ENCODE peak calls at places on chromosomes 2 and 18, in eight cellular contexts. G is body of pancreas, R is tibial nerve, K is IMR-90, F is stomach, W is ovary, L is right lobe of liver, P is uterus. A is an unnamed sample. For H3K4me1, the result is how much of the 10 kb centered on the place peaks cover.

GRCh38 chr2:28796620-28797019 is 14.0 kb upstream of the SPDYA start:
- DNase-seq in G (no peak), W (no peak), K (no peak), R (no peak), P (no peak), L (no peak), F (no peak), A (no peak)

GRCh38 chr2:187575081-187576067 is 21.1 kb upstream of the TFPI start:
- DNase-seq in L (no peak), F (no peak), K (peak), W (no peak), G (no peak), P (no peak), R (no peak), A (no peak)

GRCh38 chr2:109290887-109291675 is 162.1 kb downstream of the SH3RF3 start:
- DNase-seq in W (no peak), F (no peak), G (peak), R (no peak), L (no peak), P (no peak), K (peak), A (no peak)

GRCh38 chr2:12918841-12919445 is 202.2 kb downstream of the TRIB2 start:
- DNase-seq in K (peak), W (peak), R (peak), L (no peak), P (peak), F (peak), G (peak), A (peak)

GRCh38 chr18:65754121-65754520 is 3.3 kb downstream of the CDH7 start:
- DNase-seq in W (no peak), G (no peak), K (no peak), R (no peak), F (no peak), P (no peak), L (no peak), A (no peak)

GRCh38 chr2:168819829-168820489 is 17.5 kb downstream of the NOSTRIN start:
- DNase-seq in R (no peak), P (no peak), G (no peak), K (no peak), W (no peak), L (no peak), F (no peak), A (no peak)

GRCh38 chr2:191617589-191617988 is 60.3 kb upstream of the NABP1 start:
- DNase-seq in W (no peak), K (no peak), R (no peak), G (no peak), L (no peak), P (no peak), F (no peak), A (no peak)

GRCh38 chr2:128362889-128363228 is 44.2 kb upstream of the HS6ST1 start:
- DNase-seq in F (no peak), R (no peak), P (no peak), K (peak), G (no peak), L (no peak), W (no peak), A (no peak)

GRCh38 chr18:49733896-49734585 is 79.3 kb downstream of the ACAA2 start:
- DNase-seq in F (no peak), L (no peak), P (no peak), K (no peak), G (no peak), W (no peak), R (no peak), A (no peak)

GRCh38 chr18:500230-500555 is 308 bp downstream of the COLEC12 start:
- DNase-seq in F (no peak), K (no peak), P (no peak), R (no peak), W (no peak), G (peak), L (no peak), A (peak)

GRCh38 chr2:110104025-110104771 is 11.4 kb downstream of the MALL start:
- DNase-seq in L (no peak), K (no peak), R (no peak), G (no peak), P (no peak), F (no peak), W (no peak), A (peak)

GRCh38 chr2:7792031-7792651 is 874.9 kb downstream of the RNF144A start:
- DNase-seq in F (peak), K (no peak), P (no peak), G (peak), W (no peak), L (peak), R (no peak), A (no peak)

GRCh38 chr18:59039449-59039848 is 100.2 kb upstream of the SEC11C start:
- DNase-seq in W (no peak), L (no peak), K (no peak), G (no peak), F (no peak), P (no peak), R (no peak), A (no peak)

GRCh38 chr18:59033361-59033760 is 106.3 kb upstream of the SEC11C start:
- DNase-seq in P (no peak), R (no peak), G (no peak), F (no peak), L (no peak), K (peak), W (no peak), A (no peak)

GRCh38 chr18:59032308-59032707 is 107.4 kb upstream of the SEC11C start:
- DNase-seq in G (no peak), F (no peak), K (no peak), L (no peak), P (no peak), W (no peak), R (no peak), A (no peak)

GRCh38 chr18:59038295-59039039 is 101.2 kb upstream of the SEC11C start:
- DNase-seq in G (no peak), K (no peak), P (no peak), F (no peak), R (no peak), W (no peak), L (no peak), A (no peak)

GRCh38 chr18:59035591-59035990 is 104.1 kb upstream of the SEC11C start:
- DNase-seq in G (no peak), K (no peak), F (no peak), R (no peak), P (no peak), W (no peak), L (no peak), A (no peak)
- TF ChIP-seq POLR2A in G (no peak), K (no peak), F (no peak), R (no peak), P (no peak), W (no peak), L (no peak), A (no peak)

DNA sequence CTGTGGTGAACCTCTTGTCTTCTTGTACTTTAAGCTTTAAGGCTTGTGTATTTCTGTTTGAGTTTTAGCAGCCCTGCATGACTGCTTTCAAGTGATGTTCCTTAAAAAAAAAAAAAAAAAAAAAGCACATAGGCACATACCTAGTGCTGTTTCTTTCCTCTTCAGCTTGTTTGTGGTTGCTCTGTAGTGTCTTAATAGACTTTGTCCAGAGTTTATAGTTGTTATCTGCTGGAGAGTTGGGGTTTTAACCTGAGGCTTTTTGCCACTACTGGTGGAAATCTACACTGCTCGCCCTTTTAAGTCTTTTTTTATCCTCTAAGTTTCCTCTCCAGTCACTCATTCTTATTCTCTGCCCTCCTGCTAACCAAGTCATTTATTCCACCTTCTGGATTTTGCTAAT is 34.5 kb downstream of the AGFG1 start:
- DNase-seq in G (no peak), F (no peak), K (no peak), L (no peak), P (no peak), W (no peak), R (no peak), A (no peak)
- H3K4me1 ChIP-seq in G (half or more), F (half or more), K (under half), L (under half), P (under half), W (under half), R (under half), A (under half)

GRCh38 chr2:114661926-114662670 is 219.7 kb downstream of the DPP10 start:
- DNase-seq in F (no peak), L (peak), R (no peak), K (no peak), G (peak), P (no peak), W (no peak), A (peak)
- H3K4me3 ChIP-seq in F (peak), L (peak), R (peak), K (peak), G (peak), P (peak), W (peak), A (peak)

GRCh38 chr2:136119717-136120675 is 2.0 kb upstream of the CXCR4 start:
- DNase-seq in W (no peak), K (no peak), L (no peak), G (no peak), P (no peak), F (no peak), R (no peak), A (no peak)

GRCh38 chr2:136116813-136117390 is 1.0 kb downstream of the CXCR4 start:
- DNase-seq in R (no peak), F (peak), K (no peak), P (no peak), L (peak), G (peak), W (no peak), A (peak)

GRCh38 chr2:136118819-136119716 is 1.1 kb upstream of the CXCR4 start:
- DNase-seq in F (peak), R (peak), K (no peak), L (peak), W (no peak), G (peak), P (peak), A (peak)

GRCh38 chr2:136117391-136117841 is 533 bp downstream of the CXCR4 start:
- DNase-seq in L (peak), G (peak), R (no peak), W (no peak), K (peak), F (peak), P (no peak), A (peak)

GRCh38 chr2:136117909-136118818 is at the start of gene CXCR4:
- DNase-seq in G (peak), L (peak), F (peak), P (no peak), R (peak), K (peak), W (peak), A (peak)
- TF ChIP-seq POLR2A in G (peak), L (peak), F (peak), P (peak), R (no peak), K (no peak), W (no peak), A (no peak)

GRCh38 chr2:181776336-181776735 is 96.0 kb upstream of the NEUROD1 start:
- DNase-seq in P (no peak), R (no peak), G (no peak), W (no peak), K (no peak), L (no peak), F (no peak), A (no peak)

GRCh38 chr2:181780159-181781081 is 100.1 kb upstream of the NEUROD1 start:
- DNase-seq in G (no peak), L (no peak), P (no peak), R (no peak), F (no peak), K (peak), W (no peak), A (no peak)

GRCh38 chr2:181778621-181779195 is 98.4 kb upstream of the NEUROD1 start:
- DNase-seq in W (no peak), R (no peak), K (peak), P (no peak), L (no peak), F (no peak), G (no peak), A (no peak)

GRCh38 chr2:181779288-181779871 is 99.1 kb upstream of the NEUROD1 start:
- DNase-seq in R (no peak), W (no peak), L (no peak), P (no peak), G (no peak), K (no peak), F (no peak), A (no peak)

GRCh38 chr2:181777654-181778053 is 97.3 kb upstream of the NEUROD1 start:
- DNase-seq in F (no peak), P (no peak), R (no peak), K (no peak), G (no peak), L (no peak), W (no peak), A (no peak)
- H3K4me1 ChIP-seq in F (under half), P (under half), R (under half), K (under half), G (under half), L (under half), W (under half), A (under half)

GRCh38 chr18:59612461-59612860 is 84.8 kb downstream of the CCBE1 start:
- DNase-seq in W (no peak), L (no peak), R (no peak), G (no peak), F (no peak), K (peak), P (peak), A (no peak)
- H3K4me3 ChIP-seq in W (no peak), L (no peak), R (no peak), G (no peak), F (no peak), K (no peak), P (no peak), A (no peak)

GRCh38 chr2:31132786-31133185 is 5.5 kb downstream of the GALNT14 start:
- DNase-seq in R (no peak), K (no peak), P (no peak), G (no peak), F (no peak), W (no peak), L (no peak), A (no peak)
- TF ChIP-seq POLR2A in R (no peak), K (no peak), P (no peak), G (no peak), F (no peak), W (no peak), L (no peak), A (no peak)

A was measured in heart left ventricle.